ENCODE peak calls at places on chromosomes 3 and 15, in eight cellular contexts. Y is AG08395, M is HFFc6, U is SK-N-DZ, R is pancreas, O is GM19239, B is AG04450, H is GM04504. E is an unnamed sample.
A peak's percentile ranks its signal among the peaks of the same experiment; 100 is the strongest.

GRCh38 chr3:34008191-34008590 is 209.8 kb downstream of the PDCD6IP start:
- DNase-seq in Y (no peak), M (no peak), U (no peak), R (no peak), O (no peak), B (no peak), H (no peak), E (no peak)

GRCh38 chr3:157527471-157527881 is 24.3 kb upstream of the VEPH1 start:
- DNase-seq in Y (no peak), M (peak; percentile 14), U (no peak), R (no peak), O (no peak), B (no peak), H (no peak), E (no peak)

GRCh38 chr3:55169608-55170010 is 241.8 kb upstream of the LRTM1 start:
- DNase-seq in Y (peak; percentile 87), M (peak; percentile 99), U (no peak), R (no peak), O (no peak), B (peak; percentile 100), H (peak; percentile 100), E (no peak)

GRCh38 chr3:107222927-107223326 is 154.3 kb upstream of the CCDC54 start:
- DNase-seq in Y (peak; percentile 65), M (peak; percentile 95), U (no peak), R (no peak), O (no peak), B (no peak), H (peak; percentile 55), E (no peak)

GRCh38 chr15:62904511-62904910 is 138.0 kb upstream of the TPM1 start:
- DNase-seq in Y (no peak), M (no peak), U (no peak), R (no peak), O (no peak), B (no peak), H (no peak), E (no peak)

GRCh38 chr3:54188176-54188791 is 65.9 kb downstream of the CACNA2D3 start:
- DNase-seq in Y (peak; percentile 37), M (peak; percentile 19), U (peak; percentile 24), R (peak; percentile 49), O (peak; percentile 31), B (no peak), H (peak; percentile 10), E (peak; percentile 51)

GRCh38 chr3:23324745-23325144 is 121.6 kb downstream of the UBE2E2 start:
- DNase-seq in Y (peak; percentile 44), M (peak; percentile 44), U (no peak), R (no peak), O (no peak), B (peak; percentile 8), H (peak; percentile 23), E (no peak)

GRCh38 chr3:4350789-4351163 is 47.6 kb downstream of the SETMAR start:
- DNase-seq in Y (peak; percentile 80), M (peak; percentile 58), U (peak; percentile 83), R (peak; percentile 26), O (peak; percentile 60), B (peak; percentile 47), H (peak; percentile 24), E (peak; percentile 72)

GRCh38 chr3:16290007-16290826 is 25.2 kb downstream of the OXNAD1 start:
- DNase-seq in Y (peak; percentile 60), M (peak; percentile 50), U (peak; percentile 34), R (no peak), O (no peak), B (peak; percentile 21), H (peak; percentile 36), E (peak; percentile 39)

GRCh38 chr15:60471314-60471713 is 7.6 kb downstream of the ICE2 start:
- DNase-seq in Y (no peak), M (no peak), U (peak; percentile 76), R (no peak), O (no peak), B (no peak), H (no peak), E (no peak)

GRCh38 chr3:32148356-32148755 is 41.9 kb downstream of the GPD1L start:
- DNase-seq in Y (no peak), M (no peak), U (no peak), R (no peak), O (no peak), B (no peak), H (no peak), E (no peak)

GRCh38 chr3:81300324-81300927 is 461.0 kb downstream of the GBE1 start:
- DNase-seq in Y (no peak), M (no peak), U (no peak), R (no peak), O (no peak), B (no peak), H (no peak), E (no peak)

GRCh38 chr3:118842147-118842863 is 192.3 kb downstream of the IGSF11 start:
- DNase-seq in Y (no peak), M (no peak), U (no peak), R (no peak), O (no peak), B (no peak), H (no peak), E (no peak)

GRCh38 chr3:157204431-157204830 is 44.5 kb upstream of the CCNL1 start:
- DNase-seq in Y (peak; percentile 21), M (peak; percentile 65), U (no peak), R (no peak), O (no peak), B (peak; percentile 11), H (peak; percentile 28), E (no peak)

GRCh38 chr3:118144919-118145318 is 889.7 kb downstream of the IGSF11 start:
- DNase-seq in Y (no peak), M (no peak), U (peak; percentile 16), R (no peak), O (no peak), B (no peak), H (no peak), E (no peak)

GRCh38 chr15:83170474-83171165 is 37.0 kb downstream of the HDGFL3 start:
- DNase-seq in Y (no peak), M (peak; percentile 52), U (no peak), R (no peak), O (no peak), B (peak; percentile 4), H (no peak), E (no peak)

GRCh38 chr3:138426211-138426610 is 8.2 kb upstream of the ESYT3 start:
- DNase-seq in Y (peak; percentile 30), M (no peak), U (no peak), R (no peak), O (no peak), B (no peak), H (no peak), E (no peak)

GRCh38 chr3:183924543-183924942 is 39.9 kb upstream of the PARL start:
- DNase-seq in Y (no peak), M (no peak), U (no peak), R (no peak), O (no peak), B (no peak), H (no peak), E (no peak)

GRCh38 chr3:72818915-72819314 is 29.3 kb downstream of the SHQ1 start:
- DNase-seq in Y (peak; percentile 63), M (peak; percentile 72), U (no peak), R (no peak), O (no peak), B (peak; percentile 75), H (no peak), E (no peak)

GRCh38 chr3:7484636-7485035 is 623.7 kb downstream of the GRM7 start:
- DNase-seq in Y (no peak), M (no peak), U (no peak), R (no peak), O (no peak), B (no peak), H (no peak), E (no peak)

GRCh38 chr15:82298520-82298919 is 35.9 kb downstream of the SAXO2 start:
- DNase-seq in Y (no peak), M (no peak), U (no peak), R (no peak), O (no peak), B (no peak), H (no peak), E (no peak)

GRCh38 chr3:112042842-112043280 is 8.3 kb downstream of the TMPRSS7 start:
- DNase-seq in Y (no peak), M (no peak), U (no peak), R (no peak), O (no peak), B (no peak), H (no peak), E (no peak)

GRCh38 chr3:69143605-69144004 is 21.2 kb upstream of the LMOD3 start:
- DNase-seq in Y (no peak), M (no peak), U (peak; percentile 58), R (no peak), O (no peak), B (no peak), H (no peak), E (no peak)

GRCh38 chr3:171163724-171164465 is 137.4 kb upstream of the SLC2A2 start:
- DNase-seq in Y (no peak), M (no peak), U (no peak), R (no peak), O (no peak), B (no peak), H (no peak), E (no peak)

GRCh38 chr3:29511701-29512100 is 230.8 kb downstream of the RBMS3 start:
- DNase-seq in Y (no peak), M (no peak), U (no peak), R (no peak), O (no peak), B (no peak), H (no peak), E (no peak)

GRCh38 chr15:52368402-52368801 is 72.8 kb upstream of the MYO5C start:
- DNase-seq in Y (no peak), M (no peak), U (no peak), R (no peak), O (no peak), B (no peak), H (no peak), E (no peak)

GRCh38 chr3:152105446-152105845 is 163.3 kb upstream of the MBNL1 start:
- DNase-seq in Y (no peak), M (no peak), U (no peak), R (no peak), O (no peak), B (no peak), H (no peak), E (no peak)

GRCh38 chr15:92907229-92907628 is 7.1 kb downstream of the CHD2 start:
- DNase-seq in Y (no peak), M (no peak), U (no peak), R (no peak), O (no peak), B (no peak), H (no peak), E (no peak)

GRCh38 chr3:186035277-186035676 is 73.6 kb downstream of the ETV5 start:
- DNase-seq in Y (no peak), M (no peak), U (no peak), R (no peak), O (no peak), B (no peak), H (no peak), E (no peak)

GRCh38 chr15:87349181-87349580 is 907.4 kb downstream of the NTRK3 start:
- DNase-seq in Y (no peak), M (peak; percentile 54), U (peak; percentile 29), R (no peak), O (no peak), B (no peak), H (no peak), E (no peak)

GRCh38 chr3:15420871-15421270 is 6.5 kb downstream of the METTL6 start:
- DNase-seq in Y (no peak), M (peak; percentile 66), U (no peak), R (no peak), O (no peak), B (no peak), H (no peak), E (no peak)

GRCh38 chr15:47786371-47786770 is 69.1 kb downstream of the SEMA6D start:
- DNase-seq in Y (no peak), M (no peak), U (no peak), R (no peak), O (no peak), B (no peak), H (peak; percentile 7), E (no peak)